ENCODE peak calls at places on chromosomes 11 and 22, in eight cellular contexts. W is memory B cell; Y is cardiac fibroblast; Z is HEK293T; J is mesenchymal stem cell; T is CD4-positive, CD25-positive, alpha-beta regulatory T cell; L is substantia nigra; B is stimulated activated CD8-positive, alpha-beta memory T cell treated with anti-CD3 and anti-CD28 coated beads, Interleukin-15, amount 100 ng/mL, for 4 hours. M is an unnamed sample.

GRCh38 chr11:102573851-102574250 is 43.3 kb upstream of the MMP7 start:
- DNase-seq in T (no peak), W (no peak), L (no peak), J (peak), B (no peak), Y (peak), Z (no peak), M (no peak)

GRCh38 chr11:114060402-114061052 is 1.0 kb downstream of the ZBTB16 start:
- DNase-seq in B (no peak), W (no peak), L (peak), Y (no peak), T (peak), Z (peak), J (peak), M (no peak)

GRCh38 chr11:14299921-14300320 is 59.1 kb downstream of the RRAS2 start:
- DNase-seq in Z (no peak), J (no peak), T (no peak), Y (no peak), W (no peak), L (no peak), B (no peak), M (no peak)

GRCh38 chr11:73154178-73154577 is 12.1 kb upstream of the FCHSD2 start:
- DNase-seq in T (peak), B (no peak), J (no peak), Z (no peak), L (peak), Y (no peak), W (peak), M (no peak)

GRCh38 chr11:92550411-92550810 is 325.8 kb downstream of the FAT3 start:
- DNase-seq in W (no peak), Y (no peak), L (peak), B (no peak), J (no peak), Z (no peak), T (no peak), M (no peak)

GRCh38 chr22:20248461-20248959 is 19.6 kb downstream of the RTN4R start:
- DNase-seq in T (no peak), Z (no peak), Y (no peak), J (no peak), W (no peak), B (no peak), L (no peak), M (no peak)

GRCh38 chr11:104148696-104149095 is 15.3 kb downstream of the PDGFD start:
- DNase-seq in Z (no peak), Y (no peak), T (no peak), W (no peak), B (no peak), L (no peak), J (no peak), M (no peak)

GRCh38 chr11:123482225-123482624 is 52.2 kb downstream of the GRAMD1B start:
- DNase-seq in W (no peak), T (no peak), B (no peak), Z (no peak), L (no peak), J (no peak), Y (no peak), M (no peak)

GRCh38 chr11:75656044-75656726 is 12.7 kb downstream of the MAP6 start:
- DNase-seq in T (no peak), Y (no peak), L (no peak), Z (no peak), B (no peak), W (no peak), J (no peak), M (no peak)

GRCh38 chr11:9838229-9838628 is 174.4 kb downstream of the SWAP70 start:
- DNase-seq in Z (no peak), Y (peak), B (no peak), J (no peak), L (no peak), T (no peak), W (no peak), M (no peak)

GRCh38 chr22:27475548-27475897 is 326.0 kb downstream of the MN1 start:
- DNase-seq in T (no peak), J (peak), Y (no peak), L (no peak), W (no peak), B (no peak), Z (no peak), M (no peak)

GRCh38 chr22:23782649-23783048 is 4.1 kb upstream of the SMARCB1 start:
- DNase-seq in L (no peak), T (no peak), Y (no peak), W (no peak), B (no peak), J (no peak), Z (no peak), M (no peak)

GRCh38 chr22:39994566-39995345 is at the start of gene FAM83F:
- DNase-seq in L (no peak), B (no peak), W (peak), T (peak), J (peak), Z (no peak), Y (no peak), M (no peak)

GRCh38 chr11:63212742-63213141 is 30.7 kb downstream of the SLC22A25 start:
- DNase-seq in J (peak), L (no peak), Z (peak), W (no peak), B (no peak), Y (peak), T (peak), M (no peak)

GRCh38 chr11:46860218-46860617 is 14.1 kb upstream of the CKAP5 start:
- DNase-seq in L (no peak), B (no peak), T (no peak), J (no peak), Z (no peak), Y (no peak), W (no peak), M (no peak)

M was measured in breast epithelium.